ENCODE peak calls at places on chromosomes 2 and 18, in four cellular contexts. J, A, E and H are unnamed samples.

GRCh38 chr2:212997526-212998020 is 153.8 kb downstream of the IKZF2 start:
- DNase-seq in J (no peak), A (no peak), E (no peak), H (no peak)

GRCh38 chr2:164014068-164014577 is 278.3 kb upstream of the FIGN start:
- DNase-seq in J (no peak), A (no peak), E (no peak), H (peak; percentile 17)

GRCh38 chr18:55790296-55790695 is 202.3 kb upstream of the TCF4 start:
- DNase-seq in J (no peak), A (no peak), E (no peak), H (no peak)

GRCh38 chr2:226115102-226115831 is 684.4 kb downstream of the IRS1 start:
- DNase-seq in J (no peak), A (no peak), E (no peak), H (no peak)

GRCh38 chr18:59426855-59427254 is 67.8 kb upstream of the LMAN1 start:
- DNase-seq in J (peak; percentile 16), A (no peak), E (no peak), H (no peak)

GRCh38 chr2:25587361-25587760 is 86.0 kb downstream of the DTNB start:
- DNase-seq in J (no peak), A (no peak), E (no peak), H (no peak)

GRCh38 chr2:71498261-71498701 is 44.9 kb downstream of the DYSF start:
- DNase-seq in J (no peak), A (no peak), E (no peak), H (no peak)

GRCh38 chr2:215435261-215435808 is 533 bp downstream of the FN1 start:
- DNase-seq in J (peak; percentile 8), A (no peak), E (peak; percentile 72), H (no peak)

GRCh38 chr2:119744335-119744939 is 15.3 kb upstream of the PTPN4 start:
- DNase-seq in J (no peak), A (no peak), E (no peak), H (no peak)

GRCh38 chr2:217186565-217187218 is 326.8 kb upstream of the TNP1 start:
- DNase-seq in J (no peak), A (no peak), E (no peak), H (no peak)

GRCh38 chr2:28638102-28638501 is 113.5 kb upstream of the PPP1CB start:
- DNase-seq in J (no peak), A (no peak), E (peak; percentile 35), H (no peak)

GRCh38 chr18:25299426-25299825 is 52.5 kb downstream of the ZNF521 start:
- DNase-seq in J (no peak), A (no peak), E (no peak), H (no peak)

GRCh38 chr18:76405761-76406356 is 89.2 kb downstream of the ZNF516 start:
- DNase-seq in J (no peak), A (peak; percentile 11), E (no peak), H (no peak)

GRCh38 chr2:216736326-216736725 is 41.0 kb upstream of the IGFBP5 start:
- DNase-seq in J (peak; percentile 69), A (no peak), E (no peak), H (no peak)

GRCh38 chr2:191274404-191274803 is 29.2 kb downstream of the MYO1B start:
- DNase-seq in J (no peak), A (peak; percentile 36), E (no peak), H (no peak)

GRCh38 chr2:145228506-145228905 is 708.6 kb upstream of the ZEB2 start:
- DNase-seq in J (no peak), A (no peak), E (no peak), H (no peak)

GRCh38 chr2:160472839-160473251 is 20.8 kb downstream of the RBMS1 start:
- DNase-seq in J (no peak), A (no peak), E (no peak), H (no peak)

GRCh38 chr18:8754995-8755955 is 49.9 kb downstream of the MTCL1 start:
- DNase-seq in J (no peak), A (no peak), E (no peak), H (no peak)